ENCODE peak calls at places on chromosome 20, in six cellular contexts. One of them, this sample, is unnamed. For H3K36me3, the result is how much of the 10 kb centered on the place peaks cover.

GRCh38 chr20:43843096-43843964 is 71.3 kb upstream of the TOX2 start:
- DNase-seq in SK-N-SH: no peak
- DNase-seq in MG63: peak
- DNase-seq in mammary epithelial cell: peak
- DNase-seq in small intestine: no peak
- DNase-seq in Panc1: no peak
- DNase-seq in this sample: no peak

GRCh38 chr20:14234666-14235295 is 102.6 kb downstream of the FLRT3 start:
- DNase-seq in SK-N-SH: no peak
- DNase-seq in MG63: no peak
- DNase-seq in mammary epithelial cell: peak
- DNase-seq in small intestine: no peak
- DNase-seq in Panc1: no peak
- DNase-seq in this sample: no peak

GRCh38 chr20:39880890-39881289 is 808.1 kb downstream of the MAFB start:
- DNase-seq in SK-N-SH: peak
- DNase-seq in MG63: peak
- DNase-seq in mammary epithelial cell: peak
- DNase-seq in small intestine: peak
- DNase-seq in Panc1: no peak
- DNase-seq in this sample: no peak

GRCh38 chr20:24502184-24502583 is 32.8 kb downstream of the SYNDIG1 start:
- DNase-seq in SK-N-SH: peak
- DNase-seq in MG63: peak
- DNase-seq in mammary epithelial cell: peak
- DNase-seq in small intestine: no peak
- DNase-seq in Panc1: no peak
- DNase-seq in this sample: no peak

GRCh38 chr20:45828589-45828988 is 1.5 kb upstream of the TNNC2 start:
- DNase-seq in SK-N-SH: no peak
- DNase-seq in MG63: no peak
- DNase-seq in mammary epithelial cell: no peak
- DNase-seq in small intestine: no peak
- DNase-seq in Panc1: no peak
- DNase-seq in this sample: no peak

GRCh38 chr20:22389836-22390542 is 194.4 kb downstream of the FOXA2 start:
- DNase-seq in SK-N-SH: no peak
- DNase-seq in MG63: peak
- DNase-seq in mammary epithelial cell: peak
- DNase-seq in small intestine: no peak
- DNase-seq in Panc1: peak
- DNase-seq in this sample: peak

GRCh38 chr20:32567384-32568178 is 17.6 kb downstream of the NOL4L start:
- DNase-seq in SK-N-SH: no peak
- DNase-seq in MG63: no peak
- DNase-seq in mammary epithelial cell: no peak
- DNase-seq in small intestine: no peak
- DNase-seq in Panc1: no peak
- DNase-seq in this sample: no peak

GRCh38 chr20:31496761-31497295 is 17.4 kb upstream of the HM13 start:
- DNase-seq in SK-N-SH: no peak
- DNase-seq in MG63: peak
- DNase-seq in mammary epithelial cell: no peak
- DNase-seq in small intestine: no peak
- DNase-seq in Panc1: no peak
- DNase-seq in this sample: no peak

GRCh38 chr20:32945710-32946221 is 58.5 kb downstream of the SUN5 start:
- DNase-seq in SK-N-SH: peak
- DNase-seq in MG63: no peak
- DNase-seq in mammary epithelial cell: peak
- DNase-seq in small intestine: peak
- DNase-seq in Panc1: peak
- DNase-seq in this sample: no peak

GRCh38 chr20:6735913-6736845 is 31.3 kb upstream of the BMP2 start:
- DNase-seq in SK-N-SH: no peak
- DNase-seq in MG63: no peak
- DNase-seq in mammary epithelial cell: no peak
- DNase-seq in small intestine: peak
- DNase-seq in Panc1: no peak
- DNase-seq in this sample: peak

GRCh38 chr20:32447136-32448027 is 89.3 kb downstream of the ASXL1 start:
- DNase-seq in SK-N-SH: no peak
- DNase-seq in MG63: no peak
- DNase-seq in mammary epithelial cell: no peak
- DNase-seq in small intestine: no peak
- DNase-seq in Panc1: no peak
- DNase-seq in this sample: peak

GRCh38 chr20:56708991-56709390 is 79.9 kb downstream of the TFAP2C start:
- DNase-seq in SK-N-SH: no peak
- DNase-seq in MG63: no peak
- DNase-seq in mammary epithelial cell: no peak
- DNase-seq in small intestine: no peak
- DNase-seq in Panc1: no peak
- DNase-seq in this sample: no peak

GRCh38 chr20:48691523-48691922 is 136.3 kb downstream of the PREX1 start:
- DNase-seq in SK-N-SH: no peak
- DNase-seq in MG63: no peak
- DNase-seq in mammary epithelial cell: no peak
- DNase-seq in small intestine: no peak
- DNase-seq in Panc1: no peak
- DNase-seq in this sample: no peak
- H3K36me3 ChIP-seq in SK-N-SH: under half
- H3K36me3 ChIP-seq in MG63: under half
- H3K36me3 ChIP-seq in mammary epithelial cell: under half
- H3K36me3 ChIP-seq in small intestine: under half
- H3K36me3 ChIP-seq in Panc1: under half
- H3K36me3 ChIP-seq in this sample: half or more

GRCh38 chr20:64100946-64101688 is 6.2 kb downstream of the NPBWR2 start:
- DNase-seq in SK-N-SH: no peak
- DNase-seq in MG63: no peak
- DNase-seq in mammary epithelial cell: no peak
- DNase-seq in small intestine: no peak
- DNase-seq in Panc1: no peak
- DNase-seq in this sample: no peak

GRCh38 chr20:64104667-64105451 is 2.5 kb downstream of the NPBWR2 start:
- DNase-seq in SK-N-SH: no peak
- DNase-seq in MG63: no peak
- DNase-seq in mammary epithelial cell: no peak
- DNase-seq in small intestine: no peak
- DNase-seq in Panc1: no peak
- DNase-seq in this sample: peak

GRCh38 chr20:64101731-64102621 is 5.4 kb downstream of the NPBWR2 start:
- DNase-seq in SK-N-SH: peak
- DNase-seq in MG63: peak
- DNase-seq in mammary epithelial cell: no peak
- DNase-seq in small intestine: no peak
- DNase-seq in Panc1: no peak
- DNase-seq in this sample: peak

GRCh38 chr20:64103871-64104666 is 3.3 kb downstream of the NPBWR2 start:
- DNase-seq in SK-N-SH: no peak
- DNase-seq in MG63: no peak
- DNase-seq in mammary epithelial cell: no peak
- DNase-seq in small intestine: no peak
- DNase-seq in Panc1: no peak
- DNase-seq in this sample: peak

GRCh38 chr20:64102647-64103354 is 4.6 kb downstream of the NPBWR2 start:
- DNase-seq in SK-N-SH: no peak
- DNase-seq in MG63: no peak
- DNase-seq in mammary epithelial cell: no peak
- DNase-seq in small intestine: no peak
- DNase-seq in Panc1: no peak
- DNase-seq in this sample: peak
- H3K4me3 ChIP-seq in SK-N-SH: no peak
- H3K4me3 ChIP-seq in MG63: no peak
- H3K4me3 ChIP-seq in mammary epithelial cell: no peak
- H3K4me3 ChIP-seq in small intestine: no peak
- H3K4me3 ChIP-seq in Panc1: peak
- H3K4me3 ChIP-seq in this sample: peak

GRCh38 chr20:21371193-21371592 is 26.1 kb downstream of the NKX2-4 start:
- DNase-seq in SK-N-SH: no peak
- DNase-seq in MG63: no peak
- DNase-seq in mammary epithelial cell: no peak
- DNase-seq in small intestine: no peak
- DNase-seq in Panc1: no peak
- DNase-seq in this sample: no peak

GRCh38 chr20:21376631-21377030 is 20.7 kb downstream of the NKX2-4 start:
- DNase-seq in SK-N-SH: no peak
- DNase-seq in MG63: no peak
- DNase-seq in mammary epithelial cell: no peak
- DNase-seq in small intestine: no peak
- DNase-seq in Panc1: no peak
- DNase-seq in this sample: no peak

GRCh38 chr20:21373436-21373835 is 23.9 kb downstream of the NKX2-4 start:
- DNase-seq in SK-N-SH: no peak
- DNase-seq in MG63: no peak
- DNase-seq in mammary epithelial cell: no peak
- DNase-seq in small intestine: no peak
- DNase-seq in Panc1: no peak
- DNase-seq in this sample: no peak

GRCh38 chr20:21368791-21369190 is 28.5 kb downstream of the NKX2-4 start:
- DNase-seq in SK-N-SH: no peak
- DNase-seq in MG63: no peak
- DNase-seq in mammary epithelial cell: no peak
- DNase-seq in small intestine: no peak
- DNase-seq in Panc1: no peak
- DNase-seq in this sample: no peak

DNA sequence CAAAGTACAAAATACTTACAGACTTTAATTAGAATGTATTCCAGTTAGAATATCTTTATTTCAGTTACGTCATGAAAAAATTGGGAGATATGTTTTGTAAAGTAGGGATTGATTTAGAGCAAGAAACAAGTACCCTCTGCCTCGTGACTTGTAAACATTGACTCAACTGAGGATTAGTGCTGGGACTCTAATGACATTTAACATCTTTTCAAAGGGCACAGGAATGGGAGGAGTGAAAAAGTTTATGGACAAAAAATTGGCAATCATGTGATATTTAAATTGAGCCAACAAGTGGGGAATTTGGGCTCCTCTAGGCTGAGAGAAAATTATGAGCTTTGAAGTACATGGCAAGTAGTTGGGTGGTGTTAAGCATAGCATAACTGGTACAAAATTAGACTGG is 25.3 kb downstream of the NKX2-4 start:
- DNase-seq in SK-N-SH: no peak
- DNase-seq in MG63: no peak
- DNase-seq in mammary epithelial cell: no peak
- DNase-seq in small intestine: no peak
- DNase-seq in Panc1: no peak
- DNase-seq in this sample: no peak
- H3K36me3 ChIP-seq in SK-N-SH: under half
- H3K36me3 ChIP-seq in MG63: under half
- H3K36me3 ChIP-seq in mammary epithelial cell: under half
- H3K36me3 ChIP-seq in small intestine: under half
- H3K36me3 ChIP-seq in Panc1: under half
- H3K36me3 ChIP-seq in this sample: half or more

DNA sequence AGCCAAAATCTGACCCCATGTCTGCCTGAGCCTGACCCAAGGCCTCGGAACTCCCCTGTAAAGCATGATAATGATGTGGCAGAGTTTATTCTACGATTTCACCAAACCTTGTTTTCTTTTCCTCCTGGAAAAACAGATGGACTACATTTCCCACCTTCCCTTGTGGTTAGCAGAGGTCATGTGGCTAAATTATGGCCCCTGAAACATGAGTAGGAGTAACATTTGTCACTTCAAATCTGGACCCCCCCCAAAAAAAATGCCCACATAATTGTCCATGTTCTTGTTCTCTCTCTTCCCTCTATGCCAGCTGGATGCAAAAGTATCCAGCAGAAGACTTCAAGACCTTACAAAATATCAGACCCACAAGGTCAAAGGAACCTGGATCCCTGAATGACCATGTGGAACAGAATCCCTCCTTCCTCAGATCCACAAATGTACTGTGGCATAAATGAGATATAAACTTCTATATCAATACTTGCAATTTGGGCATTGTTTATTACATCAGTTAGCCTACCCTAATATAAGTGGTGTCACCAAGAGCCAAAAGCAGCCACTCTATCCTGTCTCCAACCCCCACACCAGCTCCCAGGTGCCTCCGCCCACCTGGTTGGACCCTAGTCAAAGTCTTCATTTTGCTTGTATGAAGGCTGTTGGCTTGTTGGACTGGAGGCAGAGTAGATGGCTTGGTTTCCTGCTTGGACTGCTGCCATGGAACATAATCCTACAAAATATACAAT is 1.4 kb downstream of the C20orf96 start:
- DNase-seq in SK-N-SH: no peak
- DNase-seq in MG63: no peak
- DNase-seq in mammary epithelial cell: no peak
- DNase-seq in small intestine: peak
- DNase-seq in Panc1: no peak
- DNase-seq in this sample: no peak
- H3K4me3 ChIP-seq in SK-N-SH: peak
- H3K4me3 ChIP-seq in MG63: no peak
- H3K4me3 ChIP-seq in mammary epithelial cell: no peak
- H3K4me3 ChIP-seq in small intestine: no peak
- H3K4me3 ChIP-seq in Panc1: peak
- H3K4me3 ChIP-seq in this sample: peak

GRCh38 chr20:47280228-47280627 is 76.3 kb downstream of the ZMYND8 start:
- DNase-seq in SK-N-SH: no peak
- DNase-seq in MG63: no peak
- DNase-seq in mammary epithelial cell: no peak
- DNase-seq in small intestine: no peak
- DNase-seq in Panc1: no peak
- DNase-seq in this sample: no peak
- H3K36me3 ChIP-seq in SK-N-SH: under half
- H3K36me3 ChIP-seq in MG63: half or more
- H3K36me3 ChIP-seq in mammary epithelial cell: under half
- H3K36me3 ChIP-seq in small intestine: under half
- H3K36me3 ChIP-seq in Panc1: under half
- H3K36me3 ChIP-seq in this sample: half or more

DNA sequence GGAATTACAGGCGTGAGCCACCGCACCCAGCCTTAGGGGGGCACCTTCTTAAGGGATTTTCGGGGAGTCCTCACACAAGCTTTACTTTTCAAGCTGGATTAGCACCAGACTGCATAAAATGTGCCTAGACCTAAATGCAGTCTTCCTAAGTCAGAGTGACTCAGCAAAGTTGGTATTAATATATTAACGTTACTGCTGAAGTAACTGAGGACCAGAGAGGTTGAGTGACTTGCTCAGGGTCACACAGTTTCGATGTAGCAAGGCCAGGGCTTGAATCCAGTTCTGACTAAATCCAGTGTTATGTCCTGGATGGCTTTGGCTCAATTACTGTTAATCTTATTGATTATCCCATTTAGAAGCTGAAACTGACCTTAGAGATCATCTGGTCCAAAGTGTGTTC is 13.4 kb downstream of the EDEM2 start:
- DNase-seq in SK-N-SH: no peak
- DNase-seq in MG63: no peak
- DNase-seq in mammary epithelial cell: no peak
- DNase-seq in small intestine: no peak
- DNase-seq in Panc1: no peak
- DNase-seq in this sample: no peak
- H3K4me3 ChIP-seq in SK-N-SH: no peak
- H3K4me3 ChIP-seq in MG63: no peak
- H3K4me3 ChIP-seq in mammary epithelial cell: no peak
- H3K4me3 ChIP-seq in small intestine: no peak
- H3K4me3 ChIP-seq in Panc1: no peak
- H3K4me3 ChIP-seq in this sample: no peak

This sample was measured in endodermal cell.